ENCODE peak calls at places on chromosomes 13 and 19, in eight cellular contexts. A is pons; C is GM12864; T is cardiac muscle cell; V is choroid plexus epithelial cell; D is naive B cell; O is trophoblast cell; M is activated CD8-positive, alpha-beta T cell treated with anti-CD3 and anti-CD28 coated beads, Interleukin-2, amount 10 ng/mL, durations not matched to agents 7 days and 5 days. Q is an unnamed sample.

GRCh38 chr19:6499052-6499790 is 2.9 kb downstream of the TUBB4A start:
- DNase-seq in C (no peak), M (no peak), V (no peak), A (no peak), T (no peak), O (no peak), D (no peak), Q (no peak)

GRCh38 chr13:78958019-78958418 is 299.1 kb upstream of the OBI1 start:
- DNase-seq in O (no peak), T (no peak), V (no peak), A (no peak), M (no peak), D (no peak), C (no peak), Q (no peak)

GRCh38 chr13:44170731-44171130 is 202.9 kb upstream of the SERP2 start:
- DNase-seq in A (no peak), T (no peak), C (no peak), D (no peak), V (no peak), M (no peak), O (peak; percentile 43), Q (no peak)

GRCh38 chr13:93915269-93915809 is 564.1 kb downstream of the DCT start:
- DNase-seq in D (no peak), T (no peak), C (no peak), M (no peak), O (no peak), A (no peak), V (peak; percentile 38), Q (no peak)

GRCh38 chr19:41753936-41754529 is 1.3 kb upstream of the CEACAM6 start:
- DNase-seq in M (peak; percentile 78), D (peak; percentile 56), C (no peak), V (peak; percentile 43), T (no peak), A (peak; percentile 14), O (peak; percentile 6), Q (peak; percentile 45)

GRCh38 chr13:107778094-107778493 is 437.2 kb downstream of the LIG4 start:
- DNase-seq in C (no peak), V (no peak), D (no peak), T (no peak), M (no peak), O (no peak), A (no peak), Q (no peak)

GRCh38 chr19:4930664-4931063 is 21.4 kb downstream of the UHRF1 start:
- DNase-seq in V (no peak), M (no peak), C (no peak), D (no peak), O (no peak), A (no peak), T (no peak), Q (no peak)

GRCh38 chr13:96214804-96215445 is 125.0 kb downstream of the HS6ST3 start:
- DNase-seq in M (no peak), A (no peak), O (no peak), D (no peak), V (no peak), C (no peak), T (no peak), Q (no peak)

GRCh38 chr13:94914829-94915228 is 202.5 kb upstream of the SOX21 start:
- DNase-seq in T (no peak), M (no peak), D (no peak), O (no peak), A (no peak), C (no peak), V (no peak), Q (no peak)

GRCh38 chr13:70171151-70171550 is 62.9 kb upstream of the KLHL1 start:
- DNase-seq in C (no peak), A (no peak), D (no peak), T (no peak), O (no peak), V (no peak), M (no peak), Q (no peak)

GRCh38 chr13:86907116-86907515 is 764.1 kb upstream of the SLITRK5 start:
- DNase-seq in O (no peak), A (no peak), V (peak; percentile 39), T (no peak), M (no peak), D (no peak), C (no peak), Q (no peak)

GRCh38 chr19:15631817-15632216 is 8.9 kb upstream of the CYP4F3 start:
- DNase-seq in O (no peak), A (no peak), M (peak; percentile 35), D (no peak), V (peak; percentile 5), C (no peak), T (no peak), Q (no peak)

GRCh38 chr19:35639321-35639639 is 2.3 kb upstream of the ETV2 start:
- DNase-seq in O (no peak), D (no peak), M (no peak), A (no peak), V (no peak), T (no peak), C (no peak), Q (no peak)

GRCh38 chr19:51607920-51608562 is 22.2 kb downstream of the SIGLEC5 start:
- DNase-seq in A (peak; percentile 41), O (peak; percentile 82), D (peak; percentile 55), C (no peak), V (peak; percentile 83), M (peak; percentile 81), T (peak; percentile 74), Q (no peak)

GRCh38 chr13:101121608-101122007 is 294.7 kb downstream of the NALCN start:
- DNase-seq in D (no peak), O (no peak), C (no peak), V (no peak), A (no peak), M (no peak), T (no peak), Q (no peak)

GRCh38 chr19:42092350-42092749 is 16.4 kb downstream of the ZNF574 start:
- DNase-seq in V (no peak), O (no peak), T (no peak), C (no peak), M (peak; percentile 71), A (no peak), D (peak; percentile 44), Q (no peak)

GRCh38 chr13:20825476-20825875 is 51.7 kb upstream of the EEF1AKMT1 start:
- DNase-seq in O (peak; percentile 50), M (no peak), D (no peak), C (no peak), T (no peak), A (no peak), V (peak; percentile 61), Q (no peak)

GRCh38 chr13:61255035-61255796 is 160.4 kb downstream of the PCDH20 start:
- DNase-seq in M (no peak), V (no peak), A (no peak), D (no peak), C (no peak), T (peak; percentile 30), O (no peak), Q (no peak)

GRCh38 chr13:112169941-112170822 is 103.2 kb downstream of the SOX1 start:
- DNase-seq in A (no peak), V (no peak), D (no peak), T (no peak), C (no peak), M (no peak), O (no peak), Q (no peak)

GRCh38 chr13:80334582-80335260 is 6.2 kb downstream of the SPRY2 start:
- DNase-seq in V (peak; percentile 37), T (no peak), D (no peak), C (no peak), M (no peak), O (no peak), A (no peak), Q (no peak)

GRCh38 chr13:114002771-114003321 is 29.0 kb upstream of the C13orf46 start:
- DNase-seq in C (no peak), T (no peak), M (no peak), O (no peak), D (no peak), V (no peak), A (no peak), Q (no peak)

GRCh38 chr13:23754506-23754905 is 134.7 kb downstream of the MIPEP start:
- DNase-seq in O (no peak), V (no peak), C (no peak), D (no peak), T (no peak), M (no peak), A (no peak), Q (no peak)

GRCh38 chr19:27777726-27778125 is 1435.2 kb downstream of the UQCRFS1 start:
- DNase-seq in T (no peak), V (peak; percentile 14), O (no peak), C (no peak), A (no peak), M (no peak), D (no peak), Q (no peak)

GRCh38 chr19:12628040-12629022 is 17.6 kb downstream of the ZNF791 start:
- DNase-seq in M (no peak), A (no peak), C (no peak), O (no peak), T (no peak), V (peak; percentile 47), D (no peak), Q (no peak)

GRCh38 chr19:710767-711166 is 2.0 kb downstream of the PALM start:
- DNase-seq in O (no peak), D (no peak), T (no peak), A (no peak), V (no peak), C (no peak), M (no peak), Q (no peak)

GRCh38 chr13:96952592-96952991 is 41.7 kb downstream of the OXGR1 start:
- DNase-seq in O (no peak), M (no peak), V (no peak), D (no peak), A (no peak), C (no peak), T (no peak), Q (no peak)

GRCh38 chr13:31192306-31192705 is 7.5 kb upstream of the B3GLCT start:
- DNase-seq in A (peak; percentile 86), O (no peak), C (no peak), T (no peak), V (no peak), D (no peak), M (no peak), Q (no peak)

GRCh38 chr19:40512473-40513344 is 45.9 kb downstream of the SPTBN4 start:
- DNase-seq in C (no peak), A (no peak), D (no peak), V (peak; percentile 27), T (peak; percentile 70), M (no peak), O (peak; percentile 43), Q (no peak)

GRCh38 chr13:70098669-70099068 is 9.0 kb upstream of the ATXN8OS start:
- DNase-seq in V (peak; percentile 31), A (no peak), D (no peak), O (no peak), T (peak; percentile 14), M (no peak), C (no peak), Q (no peak)

GRCh38 chr19:2478756-2479555 is 3.0 kb downstream of the GADD45B start:
- DNase-seq in A (peak; percentile 25), M (peak; percentile 82), D (peak; percentile 83), T (no peak), O (peak; percentile 91), V (peak; percentile 86), C (no peak), Q (no peak)

Q was measured in NCI-H2227 treated with DMSO at 0.1 percent for 48 hours.